ENCODE peak calls at places on chromosomes 4 and X, in four cellular contexts. T, H, K and I are unnamed samples.

GRCh38 chrX:154655346-154655745 is 2.0 kb upstream of the CTAG2 start:
- DNase-seq in T (no peak), K (no peak), H (no peak), I (no peak)

GRCh38 chr4:3009422-3009821 is 46.1 kb downstream of the GRK4 start:
- DNase-seq in K (no peak), T (peak; percentile 15), H (peak; percentile 18), I (no peak)

GRCh38 chrX:109485470-109486340 is 3.8 kb upstream of the GUCY2F start:
- DNase-seq in H (peak; percentile 86), K (peak; percentile 63), T (peak; percentile 76), I (no peak)

GRCh38 chr4:105715692-105716278 is 7.2 kb downstream of the GSTCD start:
- DNase-seq in K (no peak), T (peak; percentile 61), H (no peak), I (no peak)

GRCh38 chrX:13638826-13639225 is 14.1 kb upstream of the TCEANC start:
- DNase-seq in H (no peak), K (no peak), T (no peak), I (no peak)

GRCh38 chrX:30702736-30703135 is 49.5 kb downstream of the GK start:
- DNase-seq in H (no peak), T (peak; percentile 74), K (no peak), I (no peak)

GRCh38 chrX:44570524-44570923 is 27.9 kb upstream of the FUNDC1 start:
- DNase-seq in T (peak; percentile 39), H (no peak), K (no peak), I (no peak)

GRCh38 chr4:87042986-87043820 is 108.4 kb downstream of the AFF1 start:
- DNase-seq in K (no peak), H (no peak), T (no peak), I (no peak)

GRCh38 chr4:41797260-41797659 is 48.7 kb upstream of the PHOX2B start:
- DNase-seq in K (no peak), H (no peak), T (no peak), I (no peak)

GRCh38 chr4:25437951-25438350 is 60.9 kb downstream of the ANAPC4 start:
- DNase-seq in K (no peak), T (no peak), H (no peak), I (no peak)

GRCh38 chrX:146090732-146091131 is 273.1 kb downstream of the SLITRK2 start:
- DNase-seq in T (no peak), H (no peak), K (no peak), I (no peak)

GRCh38 chr4:16450031-16450430 is 223.8 kb upstream of the TAPT1 start:
- DNase-seq in K (no peak), T (no peak), H (no peak), I (no peak)

GRCh38 chr4:73721901-73722300 is 18.5 kb upstream of the CXCL8 start:
- DNase-seq in K (no peak), T (no peak), H (no peak), I (no peak)

GRCh38 chr4:130043796-130044195 is 947.8 kb downstream of the C4orf33 start:
- DNase-seq in K (no peak), T (no peak), H (no peak), I (peak; percentile 82)

GRCh38 chr4:97394653-97395052 is 748.6 kb downstream of the STPG2 start:
- DNase-seq in H (no peak), T (no peak), K (no peak), I (no peak)

GRCh38 chr4:16608123-16608522 is 290.3 kb downstream of the LDB2 start:
- DNase-seq in T (peak; percentile 82), K (no peak), H (no peak), I (no peak)

GRCh38 chr4:175386776-175387507 is 425.1 kb downstream of the GPM6A start:
- DNase-seq in H (no peak), K (no peak), T (no peak), I (no peak)

GRCh38 chrX:18810416-18810815 is 103.0 kb downstream of the PPEF1 start:
- DNase-seq in T (no peak), K (no peak), H (no peak), I (no peak)

GRCh38 chr4:25702848-25703247 is 47.2 kb downstream of the SLC34A2 start:
- DNase-seq in H (peak; percentile 63), K (no peak), T (peak; percentile 75), I (peak; percentile 46)

GRCh38 chr4:7901274-7901845 is 38.3 kb downstream of the AFAP1 start:
- DNase-seq in T (no peak), H (no peak), K (no peak), I (no peak)

GRCh38 chr4:163132469-163133222 is 34.0 kb downstream of the NAF1 start:
- DNase-seq in K (no peak), T (no peak), H (no peak), I (no peak)

GRCh38 chr4:108398326-108398725 is 222.1 kb upstream of the RPL34 start:
- DNase-seq in H (no peak), T (no peak), K (no peak), I (peak; percentile 76)

GRCh38 chrX:28586891-28587635 is at the start of gene IL1RAPL1:
- DNase-seq in H (peak; percentile 49), T (peak; percentile 81), K (no peak), I (peak; percentile 30)

GRCh38 chrX:121336831-121337421 is 289.5 kb downstream of the GLUD2 start:
- DNase-seq in H (no peak), T (no peak), K (no peak), I (no peak)

DNA sequence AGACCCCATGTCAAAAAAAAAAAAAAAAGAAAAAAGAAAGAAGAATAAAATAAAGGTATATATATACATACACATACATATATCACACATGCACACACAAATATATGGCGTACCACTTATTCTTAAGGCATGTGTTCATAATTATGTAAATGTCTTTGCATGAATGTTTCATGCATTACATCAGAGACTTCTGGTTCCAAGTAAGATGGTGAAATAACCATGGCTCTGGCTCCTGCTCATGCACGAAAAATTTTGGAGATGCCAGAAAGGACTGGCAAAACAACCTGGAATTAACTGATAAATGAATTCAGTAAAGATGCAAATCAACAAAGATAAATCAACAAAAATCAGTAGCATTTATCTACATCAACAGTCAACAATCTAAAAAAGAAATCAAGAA is 19.7 kb upstream of the FHIP1A start:
- DNase-seq in K (no peak), H (no peak), T (no peak), I (no peak)
- H3K4me3 ChIP-seq in K (no peak overlapping the region), H (no peak overlapping the region), T (no peak overlapping the region), I (no peak overlapping the region)

DNA sequence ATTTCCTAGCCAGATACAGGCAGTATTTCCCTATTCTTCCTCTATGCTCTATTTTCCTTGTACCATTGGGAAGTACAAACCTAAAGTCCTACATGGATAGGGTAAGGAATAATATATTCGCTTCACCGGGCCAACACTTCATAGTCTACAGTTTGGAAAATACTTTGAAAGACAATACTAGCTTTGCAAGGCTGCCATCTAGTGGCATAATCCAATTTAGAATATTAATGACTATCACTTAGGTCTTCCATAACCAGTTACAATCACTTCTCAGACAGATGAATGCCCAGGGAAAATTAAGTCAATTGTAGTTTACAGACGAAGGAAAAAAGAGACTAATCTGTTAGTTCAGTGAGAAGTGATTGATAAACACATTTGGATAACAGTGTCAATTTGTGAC is 141.0 kb upstream of the FAM47C start:
- DNase-seq in T (peak; percentile 15), K (no peak), H (no peak), I (no peak)
- TF ChIP-seq CTCF in T (peak; percentile 3), K (peak; percentile 71), H (peak; percentile 44), I (peak; percentile 47)

GRCh38 chr4:173998471-173999144 is 284.9 kb downstream of the FBXO8 start:
- DNase-seq in T (no peak), H (no peak), K (no peak), I (no peak)
- H3K4me3 ChIP-seq in T (no peak overlapping the region), H (no peak overlapping the region), K (no peak overlapping the region), I (no peak overlapping the region)

DNA sequence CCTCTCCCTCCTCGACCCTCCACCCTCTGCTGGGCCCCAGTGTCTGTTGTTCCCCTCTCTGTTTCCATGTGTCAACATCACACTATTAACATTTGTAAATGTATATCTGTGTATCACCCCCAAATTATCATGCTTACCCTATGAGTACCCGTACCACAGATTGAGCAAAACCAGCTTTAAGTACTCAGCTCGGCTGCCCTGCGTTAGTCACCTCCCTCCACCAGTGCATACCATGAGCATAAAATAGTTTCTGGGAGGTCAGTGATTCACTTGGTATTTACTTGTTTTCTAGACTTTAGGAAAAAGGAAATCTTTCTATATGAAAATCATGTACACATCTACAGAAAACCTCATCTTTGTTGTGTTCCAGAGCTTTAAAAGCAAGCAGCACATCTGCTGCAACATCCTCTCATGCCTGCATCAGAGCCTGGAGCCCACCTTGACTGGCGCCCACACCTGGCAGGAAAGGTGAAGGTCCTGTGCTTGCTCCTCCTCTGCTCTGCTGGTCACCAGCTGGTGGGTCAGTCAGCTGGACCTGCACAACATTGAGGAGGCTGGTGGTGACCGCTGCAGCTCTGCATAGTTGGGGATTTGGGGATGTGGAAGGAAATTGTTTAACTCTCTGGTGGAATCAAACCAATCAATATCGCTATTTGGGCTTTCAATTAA is 214.4 kb upstream of the KLF3 start:
- DNase-seq in K (no peak), T (no peak), H (no peak), I (no peak)
- TF ChIP-seq CTCF in K (no peak), T (no peak), H (no peak), I (peak; percentile 13)

GRCh38 chr4:1651609-1652008 is 32.5 kb downstream of the FAM53A start:
- DNase-seq in H (no peak), K (no peak), T (no peak), I (no peak)
- H3K4me3 ChIP-seq in H (no peak overlapping the region), K (no peak overlapping the region), T (no peak overlapping the region), I (no peak overlapping the region)

GRCh38 chrX:15343075-15343476 is 7.8 kb upstream of the PIGA start:
- DNase-seq in K (no peak), T (peak; percentile 61), H (no peak), I (no peak)

GRCh38 chrX:15344106-15344505 is 8.8 kb upstream of the PIGA start:
- DNase-seq in T (no peak), H (no peak), K (no peak), I (no peak)

GRCh38 chrX:15350329-15350996 is 15.1 kb upstream of the PIGA start:
- DNase-seq in T (no peak), H (no peak), K (no peak), I (no peak)

GRCh38 chrX:15349046-15349445 is 13.7 kb upstream of the PIGA start:
- DNase-seq in K (no peak), H (peak; percentile 13), T (peak; percentile 81), I (peak; percentile 10)
- TF ChIP-seq CTCF in K (peak; percentile 56), H (peak; percentile 36), T (peak; percentile 34), I (peak; percentile 57)

GRCh38 chrX:41602946-41603345 is 85.8 kb upstream of the GPR34 start:
- DNase-seq in K (no peak), H (no peak), T (peak; percentile 46), I (no peak)
- H3K4me3 ChIP-seq in K (no peak overlapping the region), H (no peak overlapping the region), T (no peak overlapping the region), I (no peak overlapping the region)

DNA sequence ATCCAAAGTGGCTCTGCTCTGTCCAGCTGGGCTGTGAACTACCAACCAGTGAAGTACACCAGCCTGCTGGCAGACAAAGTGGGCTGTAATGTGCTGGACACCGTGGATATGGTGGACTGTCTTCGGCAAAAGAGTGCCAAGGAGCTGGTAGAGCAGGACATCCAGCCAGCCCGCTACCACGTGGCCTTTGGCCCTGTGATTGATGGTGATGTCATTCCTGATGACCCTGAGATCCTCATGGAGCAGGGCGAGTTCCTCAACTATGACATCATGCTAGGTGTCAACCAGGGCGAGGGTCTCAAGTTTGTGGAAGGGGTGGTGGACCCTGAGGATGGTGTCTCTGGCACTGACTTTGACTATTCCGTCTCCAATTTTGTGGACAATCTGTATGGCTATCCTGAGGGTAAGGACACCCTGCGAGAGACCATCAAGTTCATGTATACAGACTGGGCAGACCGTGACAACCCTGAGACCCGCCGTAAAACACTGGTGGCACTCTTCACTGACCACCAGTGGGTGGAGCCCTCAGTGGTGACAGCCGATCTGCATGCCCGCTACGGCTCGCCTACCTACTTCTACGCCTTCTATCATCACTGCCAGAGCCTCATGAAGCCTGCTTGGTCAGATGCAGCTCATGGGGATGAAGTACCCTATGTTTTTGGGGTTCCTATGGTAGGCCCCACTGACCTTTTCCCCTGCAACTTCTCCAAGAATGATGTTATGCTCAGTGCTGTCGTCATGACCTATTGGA is 22.6 kb downstream of the NLGN3 start:
- DNase-seq in T (no peak), H (no peak), K (no peak), I (no peak)
- TF ChIP-seq CTCF in T (no peak), H (no peak), K (no peak), I (no peak)